ENCODE peak calls at places on chromosomes 13 and 19, in six cellular contexts. R is uterus; B is cardiac muscle cell; G is breast epithelium; V is CD4-positive, alpha-beta T cell; D is heart right ventricle. O is an unnamed sample.
A peak's percentile ranks its signal among the peaks of the same experiment; 100 is the strongest.

GRCh38 chr19:8253678-8254077 is 44.5 kb downstream of the CERS4 start:
- DNase-seq in D (no peak), V (no peak), R (no peak), B (no peak), G (no peak), O (no peak)

GRCh38 chr13:25170554-25171107 is 1.5 kb downstream of the AMER2 start:
- DNase-seq in B (peak; percentile 4), R (no peak), D (no peak), G (no peak), V (no peak), O (no peak)

GRCh38 chr19:4906963-4907362 is 2.3 kb upstream of the UHRF1 start:
- DNase-seq in G (no peak), R (no peak), V (no peak), D (no peak), B (no peak), O (no peak)

GRCh38 chr19:28563964-28564914 is 648.7 kb downstream of the UQCRFS1 start:
- DNase-seq in R (no peak), V (no peak), B (no peak), G (no peak), D (no peak), O (no peak)

GRCh38 chr13:90201676-90202425 is 1145.6 kb upstream of the MIR17HG start:
- DNase-seq in R (no peak), D (peak; percentile 7), G (no peak), B (peak; percentile 67), V (no peak), O (no peak)

GRCh38 chr19:38062959-38063786 is 156.2 kb downstream of the SIPA1L3 start:
- DNase-seq in R (no peak), D (no peak), V (no peak), G (no peak), B (no peak), O (no peak)

GRCh38 chr19:58182577-58182988 is 278 bp upstream of the ZNF274 start:
- DNase-seq in G (no peak), B (no peak), V (peak; percentile 68), R (no peak), D (no peak), O (no peak)

GRCh38 chr13:28239374-28239773 is 101.0 kb downstream of the PAN3 start:
- DNase-seq in V (no peak), R (no peak), D (no peak), B (peak; percentile 87), G (no peak), O (no peak)

GRCh38 chr19:48617146-48617937 is 1.6 kb downstream of the RPL18 start:
- DNase-seq in B (peak; percentile 61), D (no peak), R (no peak), G (no peak), V (no peak), O (no peak)

GRCh38 chr19:49676136-49676689 is 858 bp upstream of the PRMT1 start:
- DNase-seq in G (peak; percentile 86), V (no peak), R (peak; percentile 93), B (peak; percentile 97), D (peak; percentile 92), O (no peak)

GRCh38 chr19:4292515-4292914 is 9.7 kb downstream of the TMIGD2 start:
- DNase-seq in D (no peak), B (no peak), V (no peak), R (no peak), G (no peak), O (no peak)

GRCh38 chr19:55047951-55048350 is 9.9 kb upstream of the GP6 start:
- DNase-seq in B (no peak), G (no peak), D (no peak), V (no peak), R (no peak), O (no peak)

GRCh38 chr13:74768521-74769090 is 634.4 kb upstream of the KLF12 start:
- DNase-seq in D (no peak), G (no peak), B (no peak), V (no peak), R (no peak), O (no peak)

GRCh38 chr13:37878921-37879320 is 9.3 kb upstream of the TRPC4 start:
- DNase-seq in V (no peak), R (no peak), D (no peak), G (no peak), B (no peak), O (no peak)

GRCh38 chr13:30880151-30880551 is 25.9 kb upstream of the MEDAG start:
- DNase-seq in G (no peak), B (no peak), D (no peak), R (no peak), V (no peak), O (no peak)

GRCh38 chr13:24986826-24987225 is 109.1 kb upstream of the PABPC3 start:
- DNase-seq in B (no peak), V (no peak), R (no peak), D (no peak), G (no peak), O (no peak)

GRCh38 chr19:8517551-8518442 is 3.8 kb upstream of the ZNF414 start:
- DNase-seq in G (no peak), V (peak; percentile 66), D (no peak), B (peak; percentile 82), R (no peak), O (peak; percentile 51)

GRCh38 chr13:85729296-85729695 is 69.9 kb downstream of the SLITRK6 start:
- DNase-seq in G (no peak), V (no peak), B (peak; percentile 57), D (no peak), R (no peak), O (no peak)

GRCh38 chr19:12749938-12750521 is 1.6 kb upstream of the BEST2 start:
- DNase-seq in B (peak; percentile 40), G (no peak), V (no peak), D (no peak), R (no peak), O (no peak)

GRCh38 chr19:47598407-47599349 is 10.3 kb upstream of the BICRA start:
- DNase-seq in G (no peak), B (peak; percentile 97), R (peak; percentile 87), D (peak; percentile 60), V (no peak), O (no peak)

GRCh38 chr19:3664879-3665642 is 35.2 kb downstream of the PIP5K1C start:
- DNase-seq in G (no peak), B (no peak), V (no peak), R (no peak), D (no peak), O (no peak)

GRCh38 chr13:77416666-77417212 is 89.8 kb upstream of the MYCBP2 start:
- DNase-seq in V (no peak), G (no peak), R (no peak), D (no peak), B (no peak), O (no peak)

GRCh38 chr19:40445945-40446784 is 2.0 kb upstream of the SERTAD3 start:
- DNase-seq in R (no peak), B (no peak), V (no peak), D (no peak), G (peak; percentile 74), O (no peak)

GRCh38 chr19:34082289-34083077 is 89.8 kb upstream of the LSM14A start:
- DNase-seq in D (no peak), G (no peak), R (no peak), V (no peak), B (no peak), O (no peak)

GRCh38 chr19:35915508-35915907 is 7.4 kb upstream of the TYROBP start:
- DNase-seq in B (no peak), G (no peak), V (no peak), R (no peak), D (no peak), O (no peak)

GRCh38 chr19:6125571-6125989 is 9.9 kb upstream of the ACSBG2 start:
- DNase-seq in D (peak; percentile 63), V (peak; percentile 49), B (peak; percentile 79), R (peak; percentile 61), G (no peak), O (peak; percentile 47)

GRCh38 chr13:110689711-110690110 is 16.2 kb downstream of the CARS2 start:
- DNase-seq in B (no peak), R (peak; percentile 3), V (no peak), G (no peak), D (no peak), O (no peak)

DNA sequence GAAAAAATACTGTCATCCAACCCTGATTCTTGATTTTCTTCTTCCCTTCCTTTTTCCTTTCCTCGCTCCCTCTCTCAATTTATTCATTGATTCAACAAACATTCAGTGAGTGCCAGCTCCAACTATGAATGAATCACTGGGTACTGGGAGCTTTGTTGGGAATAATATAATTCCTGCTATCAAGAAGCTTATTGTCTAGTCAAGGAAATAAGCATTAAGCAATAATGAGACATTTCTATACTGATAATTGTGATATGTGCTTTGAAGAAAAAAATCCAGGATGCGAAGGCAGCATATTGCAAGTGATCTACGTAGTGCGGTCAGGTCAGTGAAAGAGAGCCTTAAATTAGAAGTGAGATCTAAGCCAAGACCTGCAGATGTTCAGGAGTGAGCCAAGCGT is 253.6 kb downstream of the LHFPL6 start:
- DNase-seq in R (no peak), G (no peak), D (no peak), V (no peak), B (no peak), O (no peak)
- H3K27me3 ChIP-seq in R (no peaks in the 10 kb centered on the region), G (no peaks in the 10 kb centered on the region), D (no peaks in the 10 kb centered on the region), V (peaks cover 5% of the 10 kb centered on the region), B (no peaks in the 10 kb centered on the region), O (no peaks in the 10 kb centered on the region)

GRCh38 chr13:99501952-99502310 is 659 bp downstream of the TM9SF2 start:
- DNase-seq in G (no peak), B (peak; percentile 35), D (no peak), R (no peak), V (no peak), O (no peak)

GRCh38 chr13:99506632-99507031 is 5.4 kb downstream of the TM9SF2 start:
- DNase-seq in G (no peak), D (no peak), V (no peak), R (no peak), B (no peak), O (no peak)

GRCh38 chr13:99509477-99509876 is 8.2 kb downstream of the TM9SF2 start:
- DNase-seq in G (no peak), D (no peak), R (no peak), B (no peak), V (no peak), O (no peak)

GRCh38 chr13:99507054-99507453 is 5.8 kb downstream of the TM9SF2 start:
- DNase-seq in B (no peak), V (no peak), D (no peak), G (no peak), R (no peak), O (no peak)

GRCh38 chr13:99505814-99506269 is 4.6 kb downstream of the TM9SF2 start:
- DNase-seq in R (no peak), B (peak; percentile 27), V (no peak), D (no peak), G (no peak), O (no peak)
- H3K27me3 ChIP-seq in R (no peaks in the 10 kb centered on the region), B (no peaks in the 10 kb centered on the region), V (no peaks in the 10 kb centered on the region), D (no peaks in the 10 kb centered on the region), G (no peaks in the 10 kb centered on the region), O (no peaks in the 10 kb centered on the region)

DNA sequence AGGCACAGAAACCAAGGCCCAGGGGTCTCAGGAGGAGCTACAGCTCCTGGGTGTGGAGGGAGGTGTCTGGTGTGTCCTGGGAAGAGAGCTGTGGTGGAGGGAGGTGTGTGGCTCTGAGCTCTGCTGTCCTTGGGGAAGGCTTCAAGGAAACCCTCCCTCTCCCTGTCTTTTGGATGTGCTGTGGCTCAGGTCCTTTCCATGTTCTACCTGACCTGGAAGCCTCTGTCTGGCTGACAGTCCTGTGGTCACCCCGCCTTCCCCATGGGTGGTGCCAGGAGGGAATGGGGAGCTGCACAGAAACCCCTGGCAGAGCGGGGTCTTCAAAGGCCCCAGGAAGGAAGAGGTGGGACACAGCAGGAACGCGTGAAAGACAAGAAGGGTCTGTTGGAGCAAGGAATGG is 617 bp upstream of the CEACAM7 start:
- DNase-seq in D (no peak), G (no peak), R (no peak), V (no peak), B (no peak), O (no peak)
- H3K27me3 ChIP-seq in D (peaks cover 8% of the 10 kb centered on the region), G (no peaks in the 10 kb centered on the region), R (no peaks in the 10 kb centered on the region), V (peaks cover 16% of the 10 kb centered on the region), B (no peaks in the 10 kb centered on the region), O (peaks cover 7% of the 10 kb centered on the region)

GRCh38 chr19:996051-996838 is 4.0 kb upstream of the GRIN3B start:
- DNase-seq in B (peak; percentile 61), R (peak; percentile 43), V (peak; percentile 58), G (no peak), D (no peak), O (peak; percentile 84)
- H3K27me3 ChIP-seq in B (peaks cover 26% of the 10 kb centered on the region), R (peaks cover 35% of the 10 kb centered on the region), V (peaks cover 27% of the 10 kb centered on the region), G (peaks cover 10% of the 10 kb centered on the region), D (peaks cover 53% of the 10 kb centered on the region), O (peaks cover 15% of the 10 kb centered on the region)